ENCODE peak calls at places on chromosomes 2 and 18, in eight cellular contexts. N, I, Y, S, X, J, A and U are unnamed samples.

GRCh38 chr18:77069931-77070330 is 62.7 kb downstream of the MBP start:
- ATAC-seq in J (no peak), Y (no peak), I (no peak), S (no peak), X (no peak), N (peak), A (no peak), U (no peak)

GRCh38 chr2:184695-185094 is 79.1 kb downstream of the SH3YL1 start:
- ATAC-seq in I (no peak), A (no peak), X (no peak), S (no peak), J (no peak), Y (no peak), N (no peak), U (no peak)

GRCh38 chr18:48923746-48924580 is 26.8 kb downstream of the SMAD7 start:
- ATAC-seq in A (no peak), N (peak), Y (peak), J (peak), I (no peak), S (peak), X (peak), U (no peak)

GRCh38 chr2:174560737-174561136 is 36.9 kb downstream of the WIPF1 start:
- ATAC-seq in J (no peak), N (no peak), I (no peak), S (no peak), A (no peak), Y (no peak), X (no peak), U (no peak)

GRCh38 chr18:75644871-75645270 is 217.4 kb upstream of the SMIM21 start:
- ATAC-seq in I (peak), N (no peak), A (no peak), S (no peak), Y (no peak), J (no peak), X (no peak), U (no peak)

GRCh38 chr2:180644709-180645108 is 335.7 kb upstream of the UBE2E3 start:
- ATAC-seq in A (no peak), X (no peak), J (no peak), N (no peak), S (no peak), Y (peak), I (no peak), U (no peak)

GRCh38 chr2:155384555-155385123 is 686.1 kb downstream of the KCNJ3 start:
- ATAC-seq in X (no peak), N (no peak), J (no peak), A (no peak), Y (no peak), I (no peak), S (no peak), U (no peak)

GRCh38 chr2:114011709-114012108 is 121.8 kb downstream of the ACTR3 start:
- ATAC-seq in Y (no peak), J (no peak), A (no peak), S (no peak), I (no peak), N (no peak), X (no peak), U (no peak)

GRCh38 chr2:75064691-75065396 is 106.4 kb downstream of the POLE4 start:
- ATAC-seq in S (peak), A (peak), I (no peak), N (no peak), X (no peak), Y (peak), J (peak), U (peak)

GRCh38 chr2:190119257-190119656 is 56.7 kb upstream of the MSTN start:
- ATAC-seq in A (peak), N (peak), X (peak), Y (no peak), J (peak), S (peak), I (peak), U (peak)

GRCh38 chr2:145777297-145777696 is 1257.4 kb upstream of the ZEB2 start:
- ATAC-seq in S (no peak), A (no peak), J (no peak), X (no peak), I (no peak), N (no peak), Y (peak), U (no peak)

GRCh38 chr18:13416848-13417247 is 198.3 kb downstream of the LDLRAD4 start:
- ATAC-seq in A (peak), X (no peak), S (no peak), I (peak), N (peak), J (peak), Y (no peak), U (no peak)

GRCh38 chr2:149200109-149200520 is 130.3 kb upstream of the LYPD6 start:
- ATAC-seq in S (no peak), A (peak), N (no peak), X (no peak), I (peak), J (no peak), Y (no peak), U (no peak)

GRCh38 chr2:213216461-213216860 is 65.0 kb upstream of the IKZF2 start:
- ATAC-seq in N (no peak), I (no peak), A (no peak), X (no peak), S (no peak), Y (no peak), J (no peak), U (no peak)

GRCh38 chr2:24276349-24276899 is 83.9 kb downstream of the ITSN2 start:
- ATAC-seq in A (no peak), X (no peak), S (no peak), J (no peak), Y (no peak), I (no peak), N (no peak), U (no peak)

GRCh38 chr2:42239811-42240210 is 70.7 kb downstream of the EML4 start:
- ATAC-seq in X (no peak), N (no peak), J (no peak), S (no peak), Y (no peak), A (no peak), I (no peak), U (no peak)

GRCh38 chr2:26164231-26164630 is 8.7 kb upstream of the GAREM2 start:
- ATAC-seq in X (no peak), N (no peak), J (no peak), A (peak), I (peak), Y (no peak), S (no peak), U (no peak)

GRCh38 chr2:9652267-9652666 is 21.5 kb upstream of the YWHAQ start:
- ATAC-seq in J (no peak), A (no peak), X (no peak), N (no peak), I (no peak), Y (no peak), S (no peak), U (no peak)

GRCh38 chr18:77102246-77103040 is 30.1 kb downstream of the MBP start:
- ATAC-seq in X (peak), A (no peak), S (peak), Y (no peak), J (peak), I (no peak), N (peak), U (peak)

GRCh38 chr2:151851761-151852160 is 23.5 kb upstream of the ARL5A start:
- ATAC-seq in S (no peak), A (peak), I (no peak), Y (no peak), J (no peak), X (no peak), N (no peak), U (no peak)

GRCh38 chr2:134253117-134253704 is 661 bp upstream of the MGAT5 start:
- ATAC-seq in I (no peak), X (peak), S (peak), N (no peak), J (no peak), Y (no peak), A (no peak), U (peak)

GRCh38 chr2:101089419-101089818 is 61.8 kb downstream of the TBC1D8 start:
- ATAC-seq in J (no peak), X (no peak), N (no peak), S (peak), A (no peak), Y (peak), I (no peak), U (peak)

GRCh38 chr18:36468161-36468560 is 170.6 kb downstream of the FHOD3 start:
- ATAC-seq in A (peak), J (no peak), I (peak), X (no peak), N (no peak), Y (no peak), S (no peak), U (no peak)